ENCODE peak calls at places on chromosome 1, in five cellular contexts. One of them, this sample, is unnamed.

GRCh38 chr1:97901017-97901658 is 19.7 kb downstream of the DPYD start:
- DNase-seq in kidney: no peak
- DNase-seq in colonic mucosa: no peak
- DNase-seq in cardiac muscle cell: peak; percentile 81
- DNase-seq in heart left ventricle: no peak
- DNase-seq in this sample: no peak

GRCh38 chr1:57839067-57839466 is 415.2 kb upstream of the DAB1 start:
- DNase-seq in kidney: no peak
- DNase-seq in colonic mucosa: no peak
- DNase-seq in cardiac muscle cell: no peak
- DNase-seq in heart left ventricle: no peak
- DNase-seq in this sample: peak; percentile 4

GRCh38 chr1:112359961-112360767 is 35.9 kb upstream of the CTTNBP2NL start:
- DNase-seq in kidney: peak; percentile 92
- DNase-seq in colonic mucosa: peak; percentile 71
- DNase-seq in cardiac muscle cell: peak; percentile 97
- DNase-seq in heart left ventricle: peak; percentile 23
- DNase-seq in this sample: peak; percentile 28

GRCh38 chr1:54728027-54728426 is 12.4 kb downstream of the TTC4 start:
- DNase-seq in kidney: no peak
- DNase-seq in colonic mucosa: no peak
- DNase-seq in cardiac muscle cell: no peak
- DNase-seq in heart left ventricle: no peak
- DNase-seq in this sample: no peak

GRCh38 chr1:67103548-67103947 is 31.2 kb downstream of the C1orf141 start:
- DNase-seq in kidney: no peak
- DNase-seq in colonic mucosa: no peak
- DNase-seq in cardiac muscle cell: no peak
- DNase-seq in heart left ventricle: no peak
- DNase-seq in this sample: no peak

GRCh38 chr1:224592636-224593579 is 23.2 kb upstream of the CNIH3 start:
- DNase-seq in kidney: no peak
- DNase-seq in colonic mucosa: no peak
- DNase-seq in cardiac muscle cell: peak; percentile 92
- DNase-seq in heart left ventricle: no peak
- DNase-seq in this sample: peak; percentile 84

GRCh38 chr1:5955479-5955977 is 36.7 kb downstream of the NPHP4 start:
- DNase-seq in kidney: no peak
- DNase-seq in colonic mucosa: no peak
- DNase-seq in cardiac muscle cell: no peak
- DNase-seq in heart left ventricle: no peak
- DNase-seq in this sample: no peak

GRCh38 chr1:212341090-212341489 is 55.9 kb downstream of the PPP2R5A start:
- DNase-seq in kidney: no peak
- DNase-seq in colonic mucosa: no peak
- DNase-seq in cardiac muscle cell: no peak
- DNase-seq in heart left ventricle: no peak
- DNase-seq in this sample: no peak

GRCh38 chr1:43565600-43566360 is 35.1 kb downstream of the PTPRF start:
- DNase-seq in kidney: peak; percentile 88
- DNase-seq in colonic mucosa: peak; percentile 77
- DNase-seq in cardiac muscle cell: peak; percentile 75
- DNase-seq in heart left ventricle: peak; percentile 73
- DNase-seq in this sample: peak; percentile 18

GRCh38 chr1:76782777-76783176 is 84.5 kb upstream of the ST6GALNAC5 start:
- DNase-seq in kidney: no peak
- DNase-seq in colonic mucosa: no peak
- DNase-seq in cardiac muscle cell: peak; percentile 16
- DNase-seq in heart left ventricle: no peak
- DNase-seq in this sample: no peak

GRCh38 chr1:29856663-29857224 is 620.4 kb downstream of the PTPRU start:
- DNase-seq in kidney: no peak
- DNase-seq in colonic mucosa: no peak
- DNase-seq in cardiac muscle cell: no peak
- DNase-seq in heart left ventricle: no peak
- DNase-seq in this sample: no peak

GRCh38 chr1:48107516-48107915 is 110.3 kb upstream of the TRABD2B start:
- DNase-seq in kidney: no peak
- DNase-seq in colonic mucosa: no peak
- DNase-seq in cardiac muscle cell: no peak
- DNase-seq in heart left ventricle: no peak
- DNase-seq in this sample: no peak

GRCh38 chr1:218585565-218586184 is 240.5 kb downstream of the TGFB2 start:
- DNase-seq in kidney: peak; percentile 66
- DNase-seq in colonic mucosa: no peak
- DNase-seq in cardiac muscle cell: peak; percentile 67
- DNase-seq in heart left ventricle: peak; percentile 18
- DNase-seq in this sample: peak; percentile 87

DNA sequence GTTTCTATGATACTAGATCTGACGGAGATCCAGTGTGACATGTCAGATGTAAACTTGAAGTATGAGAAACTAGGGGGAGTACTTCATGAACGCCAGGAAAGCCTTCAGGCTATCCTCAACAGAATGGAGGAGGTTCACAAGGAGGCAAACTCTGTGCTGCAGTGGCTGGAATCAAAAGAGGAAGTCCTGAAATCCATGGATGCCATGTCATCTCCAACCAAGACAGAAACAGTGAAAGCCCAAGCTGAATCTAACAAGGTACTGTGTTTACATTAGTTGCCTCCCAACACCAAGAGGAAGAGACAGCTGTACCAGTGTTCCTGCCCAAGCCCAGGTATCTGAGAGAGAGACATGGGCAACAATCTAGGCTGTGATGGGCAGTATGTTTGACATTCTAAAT is 112.2 kb upstream of the BMP8A start:
- DNase-seq in kidney: no peak
- DNase-seq in colonic mucosa: no peak
- DNase-seq in cardiac muscle cell: no peak
- DNase-seq in heart left ventricle: no peak
- DNase-seq in this sample: no peak
- H3K36me3 ChIP-seq in kidney: peaks cover 35% of the 10 kb centered on the region
- H3K36me3 ChIP-seq in colonic mucosa: peaks cover 6% of the 10 kb centered on the region
- H3K36me3 ChIP-seq in cardiac muscle cell: peaks cover 63% of the 10 kb centered on the region
- H3K36me3 ChIP-seq in heart left ventricle: peaks cover 99% of the 10 kb centered on the region
- H3K36me3 ChIP-seq in this sample: peaks cover 62% of the 10 kb centered on the region

GRCh38 chr1:210374600-210374953 is 45.9 kb downstream of the HHAT start:
- DNase-seq in kidney: no peak
- DNase-seq in colonic mucosa: no peak
- DNase-seq in cardiac muscle cell: no peak
- DNase-seq in heart left ventricle: no peak
- DNase-seq in this sample: no peak
- TF ChIP-seq CTCF in kidney: no peak
- TF ChIP-seq CTCF in colonic mucosa: no peak
- TF ChIP-seq CTCF in cardiac muscle cell: no peak
- TF ChIP-seq CTCF in heart left ventricle: no peak
- TF ChIP-seq CTCF in this sample: no peak

DNA sequence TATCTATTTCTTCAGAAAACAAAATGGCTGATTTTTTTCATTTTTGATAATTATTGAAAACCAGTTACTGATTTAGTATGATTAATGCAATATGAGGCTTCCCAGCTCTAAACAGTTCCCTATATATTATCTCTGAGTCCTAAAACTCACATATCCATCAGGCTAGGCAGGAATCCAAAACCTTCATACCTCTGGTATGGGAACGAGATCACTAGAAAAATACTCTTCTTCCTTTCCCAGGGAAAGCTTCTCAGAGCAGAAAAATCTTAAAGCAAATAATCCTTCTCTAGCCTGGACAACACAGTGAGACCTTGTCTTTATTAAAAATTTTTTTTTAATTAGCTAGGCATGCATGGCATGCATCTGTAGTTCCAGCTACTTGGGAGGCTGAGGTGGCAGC is 42.5 kb downstream of the KDM5B start:
- DNase-seq in kidney: no peak
- DNase-seq in colonic mucosa: no peak
- DNase-seq in cardiac muscle cell: no peak
- DNase-seq in heart left ventricle: no peak
- DNase-seq in this sample: peak; percentile 12
- H3K36me3 ChIP-seq in kidney: peaks cover 20% of the 10 kb centered on the region
- H3K36me3 ChIP-seq in colonic mucosa: no peaks in the 10 kb centered on the region
- H3K36me3 ChIP-seq in cardiac muscle cell: peaks cover 78% of the 10 kb centered on the region
- H3K36me3 ChIP-seq in heart left ventricle: peaks cover 79% of the 10 kb centered on the region
- H3K36me3 ChIP-seq in this sample: peaks cover 53% of the 10 kb centered on the region

DNA sequence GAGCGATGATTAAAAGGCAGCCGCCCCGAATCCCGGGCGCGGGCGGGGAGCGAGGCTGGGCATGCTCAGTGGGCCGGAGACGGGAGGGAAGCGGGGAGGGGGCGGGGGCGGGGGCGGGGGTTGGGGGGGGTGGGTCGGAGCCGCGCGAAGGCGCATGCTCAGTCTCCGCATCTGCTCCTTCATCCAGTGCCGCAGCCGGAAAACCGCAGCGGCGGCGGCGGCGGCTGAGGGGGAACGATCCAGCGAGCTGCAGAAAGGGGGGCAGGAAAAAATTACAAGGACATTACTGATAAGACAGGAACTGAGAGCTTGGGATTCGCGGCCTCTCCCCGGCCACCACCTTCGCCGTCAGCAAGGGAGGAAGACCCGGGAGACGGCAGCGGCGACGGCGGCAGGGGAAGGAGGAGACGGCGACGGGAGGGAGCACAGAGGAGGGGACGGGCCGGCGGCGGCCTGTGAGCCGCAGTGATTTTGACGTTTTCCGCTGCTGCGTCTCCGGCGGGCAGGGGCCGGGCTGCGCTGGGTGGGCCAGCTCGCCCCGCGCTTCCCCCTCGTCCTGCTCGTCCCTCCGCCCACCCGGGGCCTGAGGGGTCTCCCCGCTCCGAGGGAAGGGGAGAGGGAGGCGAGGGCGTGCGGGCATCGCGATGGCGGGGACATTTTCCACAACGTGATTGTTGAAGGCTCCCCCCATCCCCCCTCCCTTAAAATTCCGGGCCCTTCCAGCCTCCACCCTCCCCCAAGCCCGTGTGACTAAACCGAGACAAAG is at the start of gene CAMSAP2:
- DNase-seq in kidney: peak; percentile 97
- DNase-seq in colonic mucosa: peak; percentile 86
- DNase-seq in cardiac muscle cell: peak; percentile 96
- DNase-seq in heart left ventricle: peak; percentile 92
- DNase-seq in this sample: peak; percentile 81
- TF ChIP-seq CTCF in kidney: no peak
- TF ChIP-seq CTCF in colonic mucosa: no peak
- TF ChIP-seq CTCF in cardiac muscle cell: no peak
- TF ChIP-seq CTCF in heart left ventricle: no peak
- TF ChIP-seq CTCF in this sample: no peak

This sample was measured in brain microvascular endothelial cell.